ENCODE peak calls at places on chromosomes 7 and 10, in ten cellular contexts. R is neural progenitor cell, E is neuronal stem cell, M is H1, W is IMR-90, T is HCT116, F is colonic mucosa, S is PC-3, U is kidney, J is endothelial cell of umbilical vein. O is an unnamed sample.

GRCh38 chr10:119189811-119190282 is 11.2 kb upstream of the PRDX3 start:
- DNase-seq in R (no peak), E (no peak), M (no peak), W (peak), T (no peak), F (no peak), S (no peak), U (no peak), J (peak), O (no peak)

GRCh38 chr10:89805599-89806013 is 104.2 kb downstream of the KIF20B start:
- DNase-seq in R (no peak), E (no peak), M (no peak), W (no peak), T (no peak), F (no peak), S (no peak), U (no peak), J (no peak), O (no peak)

GRCh38 chr7:135811513-135811912 is 62.9 kb upstream of the FAM180A start:
- DNase-seq in R (no peak), E (no peak), M (no peak), W (peak), T (no peak), F (no peak), S (no peak), U (no peak), J (no peak), O (no peak)

GRCh38 chr10:132162590-132163277 is 24.0 kb upstream of the DPYSL4 start:
- DNase-seq in R (no peak), E (no peak), M (no peak), W (no peak), T (no peak), F (peak), S (no peak), U (no peak), J (no peak), O (no peak)

GRCh38 chr7:54921116-54921515 is 97.7 kb upstream of the EGFR start:
- DNase-seq in R (no peak), E (no peak), M (no peak), W (no peak), T (no peak), F (no peak), S (no peak), U (no peak), J (no peak), O (no peak)

GRCh38 chr7:13327669-13328068 is 640.2 kb downstream of the ARL4A start:
- DNase-seq in R (no peak), E (no peak), M (no peak), W (peak), T (no peak), F (no peak), S (peak), U (no peak), J (no peak), O (no peak)

GRCh38 chr7:149790146-149790548 is 16.8 kb upstream of the ZNF467 start:
- DNase-seq in R (peak), E (no peak), M (no peak), W (no peak), T (no peak), F (no peak), S (no peak), U (no peak), J (peak), O (no peak)

GRCh38 chr10:71933651-71934050 is 30.5 kb upstream of the CHST3 start:
- DNase-seq in R (no peak), E (no peak), M (no peak), W (no peak), T (no peak), F (no peak), S (no peak), U (no peak), J (no peak), O (no peak)

GRCh38 chr10:123009105-123009805 is 449 bp downstream of the ACADSB start:
- DNase-seq in R (peak), E (peak), M (no peak), W (no peak), T (no peak), F (peak), S (peak), U (peak), J (peak), O (no peak)

GRCh38 chr7:27921081-27921836 is 181.3 kb downstream of the TAX1BP1 start:
- DNase-seq in R (peak), E (peak), M (peak), W (peak), T (peak), F (peak), S (peak), U (no peak), J (peak), O (no peak)

GRCh38 chr7:101243786-101244384 is 996 bp downstream of the FIS1 start:
- DNase-seq in R (peak), E (no peak), M (peak), W (no peak), T (no peak), F (peak), S (no peak), U (no peak), J (no peak), O (no peak)

GRCh38 chr10:25047902-25048301 is 31.5 kb downstream of the THNSL1 start:
- DNase-seq in R (no peak), E (no peak), M (no peak), W (peak), T (no peak), F (no peak), S (peak), U (no peak), J (peak), O (no peak)

GRCh38 chr10:79081353-79082034 is 12.7 kb downstream of the ZMIZ1 start:
- DNase-seq in R (no peak), E (no peak), M (no peak), W (peak), T (no peak), F (no peak), S (peak), U (no peak), J (no peak), O (no peak)

GRCh38 chr7:129781128-129781855 is 169.8 kb downstream of the NRF1 start:
- DNase-seq in R (no peak), E (peak), M (no peak), W (no peak), T (peak), F (no peak), S (no peak), U (no peak), J (no peak), O (no peak)

GRCh38 chr7:107262857-107263256 is 94.1 kb downstream of the HBP1 start:
- DNase-seq in R (no peak), E (no peak), M (no peak), W (peak), T (no peak), F (no peak), S (no peak), U (no peak), J (no peak), O (no peak)

GRCh38 chr10:62433181-62433692 is 59.1 kb downstream of the ZNF365 start:
- DNase-seq in R (no peak), E (no peak), M (no peak), W (peak), T (peak), F (no peak), S (peak), U (peak), J (peak), O (peak)
- H3K9ac ChIP-seq in R (no peak), E (no peak), M (no peak), W (no peak), T (no peak), F (no peak), S (peak), U (no peak), J (peak), O (peak)

GRCh38 chr10:100653957-100654834 is 91.2 kb upstream of the PAX2 start:
- DNase-seq in R (peak), E (no peak), M (no peak), W (no peak), T (no peak), F (no peak), S (no peak), U (peak), J (no peak), O (no peak)
- H3K9ac ChIP-seq in R (no peak), E (peak), M (no peak), W (no peak), T (peak), F (no peak), S (no peak), U (no peak), J (no peak), O (no peak)

DNA sequence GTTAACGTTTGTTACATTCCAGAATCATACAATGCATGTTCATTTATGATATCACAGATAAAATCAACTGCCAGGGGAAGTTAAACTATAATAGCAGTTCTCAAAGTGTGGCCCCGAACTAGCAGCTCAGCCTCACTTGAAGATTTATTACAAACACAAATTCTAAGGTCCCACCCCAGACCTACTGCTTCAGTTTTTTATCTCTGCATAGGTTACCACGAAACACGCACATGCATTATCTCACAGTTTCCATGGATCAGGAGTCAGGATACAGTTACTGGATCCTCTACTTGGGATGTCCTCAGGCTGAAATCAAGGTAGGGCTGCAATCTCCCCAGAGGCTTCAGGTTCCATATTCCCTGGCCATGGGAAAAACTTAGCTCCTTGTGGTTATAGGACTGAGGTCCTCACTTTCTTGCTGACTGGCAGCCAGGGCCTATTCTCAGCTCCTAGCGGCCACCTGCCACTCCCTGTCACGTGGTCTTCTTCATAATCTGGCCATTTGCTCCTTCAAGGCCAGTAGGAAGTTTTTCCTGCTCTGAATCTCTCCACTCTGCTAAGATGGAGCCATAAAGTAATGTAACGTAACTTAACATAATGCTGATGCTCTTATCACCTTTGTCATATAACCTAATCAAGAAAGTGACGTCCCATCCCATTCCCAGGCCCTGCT is 50.5 kb upstream of the YAE1 start:
- DNase-seq in R (no peak), E (no peak), M (no peak), W (no peak), T (no peak), F (no peak), S (no peak), U (no peak), J (no peak), O (no peak)
- H3K9ac ChIP-seq in R (no peak), E (no peak), M (no peak), W (no peak), T (no peak), F (no peak), S (no peak), U (no peak), J (no peak), O (no peak)

DNA sequence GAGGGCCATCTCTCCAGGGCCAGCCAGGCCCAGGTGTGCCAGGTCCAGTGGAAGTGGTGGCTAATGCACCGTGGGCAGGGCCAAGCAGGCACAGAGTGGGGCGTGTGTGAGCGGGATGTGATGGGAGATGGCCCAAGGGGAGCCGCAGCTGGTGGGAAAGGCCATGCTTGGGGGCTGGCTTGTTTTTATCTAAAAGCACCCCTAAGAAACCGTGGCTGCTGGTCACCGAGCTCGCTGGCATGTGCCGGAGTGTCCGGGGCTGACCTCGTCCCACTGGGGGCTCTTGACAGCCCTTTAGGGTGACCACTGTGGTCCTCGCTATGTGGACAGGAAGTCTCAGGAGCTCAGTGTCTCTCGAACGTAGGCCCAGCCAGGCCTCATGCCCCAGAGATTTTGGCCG is 582.4 kb upstream of the FOXK1 start:
- DNase-seq in R (no peak), E (no peak), M (no peak), W (no peak), T (no peak), F (no peak), S (no peak), U (no peak), J (no peak), O (no peak)
- H3K9ac ChIP-seq in R (no peak), E (no peak), M (no peak), W (no peak), T (no peak), F (no peak), S (no peak), U (no peak), J (no peak), O (no peak)

GRCh38 chr10:103850572-103850895 is 4.8 kb downstream of the SH3PXD2A start:
- DNase-seq in R (no peak), E (no peak), M (no peak), W (no peak), T (no peak), F (peak), S (no peak), U (no peak), J (no peak), O (no peak)

GRCh38 chr10:103851261-103851660 is 4.1 kb downstream of the SH3PXD2A start:
- DNase-seq in R (no peak), E (no peak), M (no peak), W (no peak), T (no peak), F (peak), S (no peak), U (no peak), J (no peak), O (no peak)

GRCh38 chr10:103853428-103854264 is 1.7 kb downstream of the SH3PXD2A start:
- DNase-seq in R (no peak), E (no peak), M (no peak), W (no peak), T (no peak), F (peak), S (no peak), U (no peak), J (no peak), O (no peak)

GRCh38 chr10:103852856-103853255 is 2.5 kb downstream of the SH3PXD2A start:
- DNase-seq in R (no peak), E (no peak), M (no peak), W (peak), T (no peak), F (peak), S (no peak), U (no peak), J (no peak), O (no peak)

GRCh38 chr10:103852189-103852711 is 3.1 kb downstream of the SH3PXD2A start:
- DNase-seq in R (no peak), E (no peak), M (no peak), W (peak), T (no peak), F (peak), S (no peak), U (no peak), J (no peak), O (no peak)
- H3K9ac ChIP-seq in R (no peak), E (no peak), M (no peak), W (no peak), T (no peak), F (no peak), S (no peak), U (no peak), J (no peak), O (peak)

DNA sequence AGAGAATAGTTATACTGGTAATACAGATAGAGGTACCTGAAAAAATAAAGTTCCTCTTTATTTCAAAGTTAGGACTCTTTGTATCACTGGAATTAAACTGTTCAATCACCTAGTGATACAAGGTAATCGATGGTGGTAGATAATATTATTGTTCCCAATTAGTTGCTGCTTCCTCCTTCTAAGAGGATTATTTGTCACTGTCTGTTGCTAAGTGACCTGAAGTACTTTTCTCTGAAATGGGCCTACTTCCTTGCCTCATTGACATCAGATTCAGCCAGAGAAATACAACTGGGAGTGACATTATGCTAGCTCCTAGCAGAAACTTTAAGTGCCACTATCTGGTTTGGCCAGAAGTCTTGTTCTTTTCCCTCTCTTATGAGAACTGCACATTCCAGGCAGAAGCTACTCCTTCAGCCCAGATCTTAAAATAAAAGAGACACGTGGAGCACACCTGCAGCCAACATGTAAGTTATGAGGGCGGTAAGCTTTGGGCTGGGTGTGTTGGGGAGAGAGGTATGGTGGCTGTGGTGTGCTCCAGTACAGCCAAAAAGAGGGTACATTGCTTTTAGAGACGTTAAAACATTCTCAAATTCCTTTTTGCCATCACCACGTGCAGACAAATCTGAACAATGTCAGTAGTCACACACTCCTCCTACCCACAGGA is 54.8 kb downstream of the MINDY3 start:
- DNase-seq in R (no peak), E (no peak), M (no peak), W (no peak), T (no peak), F (no peak), S (no peak), U (no peak), J (no peak), O (no peak)
- H3K9ac ChIP-seq in R (no peak), E (no peak), M (no peak), W (no peak), T (no peak), F (no peak), S (no peak), U (no peak), J (no peak), O (no peak)